ENCODE peak calls at places on chromosomes 5 and 9, in ten cellular contexts. One of them, this sample, is unnamed.
A peak's percentile ranks its signal among the peaks of the same experiment; 100 is the strongest.

GRCh38 chr5:115577741-115578140 is 24.5 kb downstream of the TICAM2 start:
- DNase-seq in body of pancreas: no peak
- DNase-seq in CD8-positive, alpha-beta memory T cell: no peak
- DNase-seq in fibroblast of lung: no peak
- DNase-seq in AG10803: no peak
- DNase-seq in AG04450: no peak
- DNase-seq in fibroblast of pulmonary artery: no peak
- DNase-seq in adrenal gland: no peak
- DNase-seq in naive thymus-derived CD4-positive, alpha-beta T cell: no peak
- DNase-seq in ovary: no peak
- DNase-seq in this sample: no peak

GRCh38 chr9:87327567-87328125 is 170.0 kb upstream of the DAPK1 start:
- DNase-seq in body of pancreas: no peak
- DNase-seq in CD8-positive, alpha-beta memory T cell: no peak
- DNase-seq in fibroblast of lung: no peak
- DNase-seq in AG10803: peak; percentile 21
- DNase-seq in AG04450: no peak
- DNase-seq in fibroblast of pulmonary artery: no peak
- DNase-seq in adrenal gland: no peak
- DNase-seq in naive thymus-derived CD4-positive, alpha-beta T cell: no peak
- DNase-seq in ovary: no peak
- DNase-seq in this sample: no peak

GRCh38 chr5:84242286-84242685 is 142.4 kb downstream of the EDIL3 start:
- DNase-seq in body of pancreas: no peak
- DNase-seq in CD8-positive, alpha-beta memory T cell: no peak
- DNase-seq in fibroblast of lung: peak; percentile 47
- DNase-seq in AG10803: peak; percentile 86
- DNase-seq in AG04450: peak; percentile 41
- DNase-seq in fibroblast of pulmonary artery: peak; percentile 74
- DNase-seq in adrenal gland: no peak
- DNase-seq in naive thymus-derived CD4-positive, alpha-beta T cell: no peak
- DNase-seq in ovary: no peak
- DNase-seq in this sample: peak; percentile 34

GRCh38 chr9:114141553-114142548 is 13.5 kb upstream of the COL27A1 start:
- DNase-seq in body of pancreas: peak; percentile 72
- DNase-seq in CD8-positive, alpha-beta memory T cell: no peak
- DNase-seq in fibroblast of lung: peak; percentile 38
- DNase-seq in AG10803: no peak
- DNase-seq in AG04450: no peak
- DNase-seq in fibroblast of pulmonary artery: peak; percentile 11
- DNase-seq in adrenal gland: peak; percentile 53
- DNase-seq in naive thymus-derived CD4-positive, alpha-beta T cell: no peak
- DNase-seq in ovary: peak; percentile 75
- DNase-seq in this sample: peak; percentile 67

GRCh38 chr9:10009401-10009800 is 603.4 kb downstream of the PTPRD start:
- DNase-seq in body of pancreas: no peak
- DNase-seq in CD8-positive, alpha-beta memory T cell: no peak
- DNase-seq in fibroblast of lung: no peak
- DNase-seq in AG10803: no peak
- DNase-seq in AG04450: no peak
- DNase-seq in fibroblast of pulmonary artery: no peak
- DNase-seq in adrenal gland: no peak
- DNase-seq in naive thymus-derived CD4-positive, alpha-beta T cell: no peak
- DNase-seq in ovary: no peak
- DNase-seq in this sample: no peak

GRCh38 chr9:107019216-107019615 is 156.2 kb downstream of the ZNF462 start:
- DNase-seq in body of pancreas: no peak
- DNase-seq in CD8-positive, alpha-beta memory T cell: no peak
- DNase-seq in fibroblast of lung: peak; percentile 41
- DNase-seq in AG10803: peak; percentile 84
- DNase-seq in AG04450: no peak
- DNase-seq in fibroblast of pulmonary artery: peak; percentile 64
- DNase-seq in adrenal gland: no peak
- DNase-seq in naive thymus-derived CD4-positive, alpha-beta T cell: no peak
- DNase-seq in ovary: no peak
- DNase-seq in this sample: peak; percentile 27

GRCh38 chr9:123339666-123340414 is 16.2 kb upstream of the CRB2 start:
- DNase-seq in body of pancreas: no peak
- DNase-seq in CD8-positive, alpha-beta memory T cell: peak; percentile 9
- DNase-seq in fibroblast of lung: no peak
- DNase-seq in AG10803: no peak
- DNase-seq in AG04450: no peak
- DNase-seq in fibroblast of pulmonary artery: no peak
- DNase-seq in adrenal gland: no peak
- DNase-seq in naive thymus-derived CD4-positive, alpha-beta T cell: peak; percentile 45
- DNase-seq in ovary: no peak
- DNase-seq in this sample: no peak

GRCh38 chr5:93512799-93513198 is 68.2 kb downstream of the NR2F1-AS1 start:
- DNase-seq in body of pancreas: no peak
- DNase-seq in CD8-positive, alpha-beta memory T cell: no peak
- DNase-seq in fibroblast of lung: peak; percentile 54
- DNase-seq in AG10803: peak; percentile 90
- DNase-seq in AG04450: peak; percentile 38
- DNase-seq in fibroblast of pulmonary artery: peak; percentile 90
- DNase-seq in adrenal gland: no peak
- DNase-seq in naive thymus-derived CD4-positive, alpha-beta T cell: no peak
- DNase-seq in ovary: no peak
- DNase-seq in this sample: peak; percentile 44

DNA sequence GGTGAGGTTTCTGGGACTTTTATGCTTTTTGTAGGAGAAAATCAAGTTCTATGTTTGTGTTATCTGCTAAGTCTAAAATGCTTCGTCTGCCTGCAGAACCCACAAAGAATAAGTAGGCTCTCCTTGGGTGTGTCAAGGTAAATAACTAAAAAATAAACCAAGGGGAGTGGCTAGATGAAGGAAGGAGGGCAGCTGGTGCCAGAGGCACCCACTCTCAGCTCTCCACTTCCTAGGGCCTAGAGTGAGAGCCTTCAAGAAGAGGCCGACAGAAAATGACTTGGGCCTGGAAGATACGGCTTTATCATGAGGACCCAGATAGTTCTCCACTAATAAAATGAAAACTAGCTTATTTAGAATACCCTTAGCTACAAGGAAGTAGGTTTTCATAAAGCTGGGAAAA is 147.4 kb downstream of the CDK5RAP2 start:
- DNase-seq in body of pancreas: no peak
- DNase-seq in CD8-positive, alpha-beta memory T cell: no peak
- DNase-seq in fibroblast of lung: no peak
- DNase-seq in AG10803: no peak
- DNase-seq in AG04450: no peak
- DNase-seq in fibroblast of pulmonary artery: no peak
- DNase-seq in adrenal gland: no peak
- DNase-seq in naive thymus-derived CD4-positive, alpha-beta T cell: no peak
- DNase-seq in ovary: no peak
- DNase-seq in this sample: no peak
- H3K4me3 ChIP-seq in body of pancreas: no peak overlapping the region
- H3K4me3 ChIP-seq in CD8-positive, alpha-beta memory T cell: no peak overlapping the region
- H3K4me3 ChIP-seq in fibroblast of lung: no peak overlapping the region
- H3K4me3 ChIP-seq in AG10803: no peak overlapping the region
- H3K4me3 ChIP-seq in AG04450: no peak overlapping the region
- H3K4me3 ChIP-seq in fibroblast of pulmonary artery: no peak overlapping the region
- H3K4me3 ChIP-seq in adrenal gland: no peak overlapping the region
- H3K4me3 ChIP-seq in naive thymus-derived CD4-positive, alpha-beta T cell: no peak overlapping the region
- H3K4me3 ChIP-seq in ovary: no peak overlapping the region
- H3K4me3 ChIP-seq in this sample: no peak overlapping the region

GRCh38 chr9:104758974-104759373 is 5.0 kb upstream of the NIPSNAP3B start:
- DNase-seq in body of pancreas: no peak
- DNase-seq in CD8-positive, alpha-beta memory T cell: no peak
- DNase-seq in fibroblast of lung: no peak
- DNase-seq in AG10803: no peak
- DNase-seq in AG04450: no peak
- DNase-seq in fibroblast of pulmonary artery: no peak
- DNase-seq in adrenal gland: no peak
- DNase-seq in naive thymus-derived CD4-positive, alpha-beta T cell: no peak
- DNase-seq in ovary: no peak
- DNase-seq in this sample: no peak
- H3K4me3 ChIP-seq in body of pancreas: no peak overlapping the region
- H3K4me3 ChIP-seq in CD8-positive, alpha-beta memory T cell: no peak overlapping the region
- H3K4me3 ChIP-seq in fibroblast of lung: no peak overlapping the region
- H3K4me3 ChIP-seq in AG10803: no peak overlapping the region
- H3K4me3 ChIP-seq in AG04450: no peak overlapping the region
- H3K4me3 ChIP-seq in fibroblast of pulmonary artery: no peak overlapping the region
- H3K4me3 ChIP-seq in adrenal gland: no peak overlapping the region
- H3K4me3 ChIP-seq in naive thymus-derived CD4-positive, alpha-beta T cell: no peak overlapping the region
- H3K4me3 ChIP-seq in ovary: no peak overlapping the region
- H3K4me3 ChIP-seq in this sample: no peak overlapping the region

DNA sequence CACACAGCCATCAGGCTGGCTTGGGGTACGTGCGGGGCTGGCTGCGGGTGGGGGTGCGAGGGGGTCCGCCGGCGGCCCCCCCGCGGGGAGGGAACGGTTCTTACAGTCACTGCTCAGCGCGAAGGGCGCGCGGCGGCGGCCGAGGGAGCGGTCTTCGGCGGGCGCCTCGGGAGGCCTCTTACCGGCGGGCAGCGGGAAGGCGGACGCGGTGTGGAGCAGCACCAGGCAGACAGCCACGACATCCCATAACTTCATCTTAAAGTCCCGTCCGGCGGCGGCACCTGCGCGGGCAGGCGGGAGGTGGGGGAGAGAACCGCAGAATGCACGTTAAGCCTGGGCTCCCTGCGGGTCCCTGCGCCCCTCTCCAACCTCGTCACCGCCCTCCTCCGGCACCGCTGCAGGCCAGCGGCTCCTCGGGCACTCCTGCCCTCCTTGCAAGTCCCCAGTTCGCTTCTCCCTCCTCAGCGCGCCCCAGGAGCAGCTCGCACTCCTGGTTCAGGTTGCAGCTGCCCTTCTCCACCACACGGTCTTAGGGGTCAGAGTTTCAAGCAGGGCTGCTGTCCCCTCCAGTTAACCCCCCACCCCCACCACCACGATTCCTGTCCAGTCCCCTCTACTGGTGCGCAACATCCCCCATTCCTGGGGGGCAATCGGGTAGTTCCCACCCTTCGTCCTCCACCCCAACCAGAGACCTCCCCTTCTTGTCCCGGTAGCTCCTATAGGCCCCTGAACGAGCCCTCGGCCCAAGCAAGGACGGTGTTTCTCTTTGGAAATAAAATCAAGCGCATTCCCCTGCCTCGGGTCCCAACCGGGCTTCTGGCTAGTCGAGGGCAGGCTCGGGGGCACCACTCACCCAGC is 5.1 kb downstream of the GDNF start:
- DNase-seq in body of pancreas: no peak
- DNase-seq in CD8-positive, alpha-beta memory T cell: no peak
- DNase-seq in fibroblast of lung: no peak
- DNase-seq in AG10803: no peak
- DNase-seq in AG04450: no peak
- DNase-seq in fibroblast of pulmonary artery: no peak
- DNase-seq in adrenal gland: no peak
- DNase-seq in naive thymus-derived CD4-positive, alpha-beta T cell: peak; percentile 21
- DNase-seq in ovary: peak; percentile 28
- DNase-seq in this sample: no peak
- H3K4me3 ChIP-seq in body of pancreas: no peak overlapping the region
- H3K4me3 ChIP-seq in CD8-positive, alpha-beta memory T cell: no peak overlapping the region
- H3K4me3 ChIP-seq in fibroblast of lung: peak overlapping the region; percentile 15
- H3K4me3 ChIP-seq in AG10803: peak overlapping the region; percentile 24
- H3K4me3 ChIP-seq in AG04450: peak overlapping the region; percentile 39
- H3K4me3 ChIP-seq in fibroblast of pulmonary artery: no peak overlapping the region
- H3K4me3 ChIP-seq in adrenal gland: no peak overlapping the region
- H3K4me3 ChIP-seq in naive thymus-derived CD4-positive, alpha-beta T cell: no peak overlapping the region
- H3K4me3 ChIP-seq in ovary: peak overlapping the region; percentile 13
- H3K4me3 ChIP-seq in this sample: peak overlapping the region; percentile 33

DNA sequence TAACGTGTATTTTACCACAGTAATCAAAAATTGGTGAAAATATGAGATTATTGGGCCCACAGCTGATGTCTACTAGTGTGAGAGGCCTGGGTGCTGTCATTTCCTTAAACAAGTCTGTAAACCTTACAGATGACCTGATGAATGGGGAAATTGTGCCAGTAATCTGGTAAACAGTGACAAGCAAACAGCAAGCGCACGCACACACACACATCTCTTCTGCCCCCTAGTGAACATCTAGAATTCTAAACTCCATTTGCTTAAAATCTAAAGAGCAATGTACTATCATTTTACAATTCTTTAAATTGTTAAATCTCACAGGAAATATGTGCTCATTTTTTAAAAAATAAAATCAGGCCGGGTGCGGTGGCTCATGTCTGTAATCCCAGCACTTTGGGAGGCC is 7.5 kb upstream of the RAPGEF1 start:
- DNase-seq in body of pancreas: peak; percentile 38
- DNase-seq in CD8-positive, alpha-beta memory T cell: no peak
- DNase-seq in fibroblast of lung: peak; percentile 74
- DNase-seq in AG10803: peak; percentile 75
- DNase-seq in AG04450: no peak
- DNase-seq in fibroblast of pulmonary artery: peak; percentile 83
- DNase-seq in adrenal gland: no peak
- DNase-seq in naive thymus-derived CD4-positive, alpha-beta T cell: no peak
- DNase-seq in ovary: no peak
- DNase-seq in this sample: peak; percentile 71
- H3K4me3 ChIP-seq in body of pancreas: no peak overlapping the region
- H3K4me3 ChIP-seq in CD8-positive, alpha-beta memory T cell: no peak overlapping the region
- H3K4me3 ChIP-seq in fibroblast of lung: no peak overlapping the region
- H3K4me3 ChIP-seq in AG10803: no peak overlapping the region
- H3K4me3 ChIP-seq in AG04450: no peak overlapping the region
- H3K4me3 ChIP-seq in fibroblast of pulmonary artery: no peak overlapping the region
- H3K4me3 ChIP-seq in adrenal gland: no peak overlapping the region
- H3K4me3 ChIP-seq in naive thymus-derived CD4-positive, alpha-beta T cell: no peak overlapping the region
- H3K4me3 ChIP-seq in ovary: no peak overlapping the region
- H3K4me3 ChIP-seq in this sample: no peak overlapping the region

GRCh38 chr5:149427374-149427773 is 48.3 kb upstream of the IL17B start:
- DNase-seq in body of pancreas: no peak
- DNase-seq in CD8-positive, alpha-beta memory T cell: no peak
- DNase-seq in fibroblast of lung: no peak
- DNase-seq in AG10803: no peak
- DNase-seq in AG04450: no peak
- DNase-seq in fibroblast of pulmonary artery: no peak
- DNase-seq in adrenal gland: no peak
- DNase-seq in naive thymus-derived CD4-positive, alpha-beta T cell: no peak
- DNase-seq in ovary: no peak
- DNase-seq in this sample: no peak
- H3K4me3 ChIP-seq in body of pancreas: no peak overlapping the region
- H3K4me3 ChIP-seq in CD8-positive, alpha-beta memory T cell: no peak overlapping the region
- H3K4me3 ChIP-seq in fibroblast of lung: no peak overlapping the region
- H3K4me3 ChIP-seq in AG10803: no peak overlapping the region
- H3K4me3 ChIP-seq in AG04450: no peak overlapping the region
- H3K4me3 ChIP-seq in fibroblast of pulmonary artery: no peak overlapping the region
- H3K4me3 ChIP-seq in adrenal gland: no peak overlapping the region
- H3K4me3 ChIP-seq in naive thymus-derived CD4-positive, alpha-beta T cell: no peak overlapping the region
- H3K4me3 ChIP-seq in ovary: no peak overlapping the region
- H3K4me3 ChIP-seq in this sample: no peak overlapping the region

This sample was measured in fibroblast of villous mesenchyme.